ENCODE peak calls at places on chromosomes 11 and 22, in four cellular contexts. One of them, this sample, is unnamed.

GRCh38 chr11:113681711-113682410 is 24.2 kb downstream of the TMPRSS5 start:
- DNase-seq in stimulated activated CD4-positive, alpha-beta T cell treated with anti-CD3 and anti-CD28 coated beads, TNF-alpha, amount 100 ng/mL, for 48 hours: no peak
- DNase-seq in activated T-cell treated with anti-CD3 and anti-CD28 coated beads for 1 hour: no peak
- DNase-seq in natural killer cell treated with Interleukin-12 subunit alpha and Interleukin-12 subunit beta and Interleukin-15 and Interleukin-18, amount 100 ng/mL, for 72 hours: no peak
- DNase-seq in this sample: peak

GRCh38 chr11:18564149-18564548 is 24.4 kb downstream of the UEVLD start:
- DNase-seq in activated T-cell treated with anti-CD3 and anti-CD28 coated beads for 1 hour: no peak
- DNase-seq in stimulated activated CD4-positive, alpha-beta T cell treated with anti-CD3 and anti-CD28 coated beads, TNF-alpha, amount 100 ng/mL, for 48 hours: no peak
- DNase-seq in natural killer cell treated with Interleukin-12 subunit alpha and Interleukin-12 subunit beta and Interleukin-15 and Interleukin-18, amount 100 ng/mL, for 72 hours: no peak
- DNase-seq in this sample: no peak

GRCh38 chr11:63907808-63908530 is 9.0 kb downstream of the RCOR2 start:
- DNase-seq in natural killer cell treated with Interleukin-12 subunit alpha and Interleukin-12 subunit beta and Interleukin-15 and Interleukin-18, amount 100 ng/mL, for 72 hours: no peak
- DNase-seq in stimulated activated CD4-positive, alpha-beta T cell treated with anti-CD3 and anti-CD28 coated beads, TNF-alpha, amount 100 ng/mL, for 48 hours: no peak
- DNase-seq in activated T-cell treated with anti-CD3 and anti-CD28 coated beads for 1 hour: no peak
- DNase-seq in this sample: no peak

GRCh38 chr11:47050284-47050683 is 113.7 kb downstream of the CSTPP1 start:
- DNase-seq in natural killer cell treated with Interleukin-12 subunit alpha and Interleukin-12 subunit beta and Interleukin-15 and Interleukin-18, amount 100 ng/mL, for 72 hours: no peak
- DNase-seq in activated T-cell treated with anti-CD3 and anti-CD28 coated beads for 1 hour: no peak
- DNase-seq in stimulated activated CD4-positive, alpha-beta T cell treated with anti-CD3 and anti-CD28 coated beads, TNF-alpha, amount 100 ng/mL, for 48 hours: no peak
- DNase-seq in this sample: no peak

GRCh38 chr11:17161515-17161914 is 46.3 kb downstream of the PIK3C2A start:
- DNase-seq in stimulated activated CD4-positive, alpha-beta T cell treated with anti-CD3 and anti-CD28 coated beads, TNF-alpha, amount 100 ng/mL, for 48 hours: no peak
- DNase-seq in activated T-cell treated with anti-CD3 and anti-CD28 coated beads for 1 hour: no peak
- DNase-seq in natural killer cell treated with Interleukin-12 subunit alpha and Interleukin-12 subunit beta and Interleukin-15 and Interleukin-18, amount 100 ng/mL, for 72 hours: no peak
- DNase-seq in this sample: no peak

GRCh38 chr11:128628343-128628673 is 41.0 kb upstream of the ETS1 start:
- DNase-seq in natural killer cell treated with Interleukin-12 subunit alpha and Interleukin-12 subunit beta and Interleukin-15 and Interleukin-18, amount 100 ng/mL, for 72 hours: no peak
- DNase-seq in activated T-cell treated with anti-CD3 and anti-CD28 coated beads for 1 hour: no peak
- DNase-seq in stimulated activated CD4-positive, alpha-beta T cell treated with anti-CD3 and anti-CD28 coated beads, TNF-alpha, amount 100 ng/mL, for 48 hours: no peak
- DNase-seq in this sample: no peak

GRCh38 chr11:112058103-112058502 is 15.7 kb downstream of the PIH1D2 start:
- DNase-seq in activated T-cell treated with anti-CD3 and anti-CD28 coated beads for 1 hour: no peak
- DNase-seq in stimulated activated CD4-positive, alpha-beta T cell treated with anti-CD3 and anti-CD28 coated beads, TNF-alpha, amount 100 ng/mL, for 48 hours: no peak
- DNase-seq in natural killer cell treated with Interleukin-12 subunit alpha and Interleukin-12 subunit beta and Interleukin-15 and Interleukin-18, amount 100 ng/mL, for 72 hours: no peak
- DNase-seq in this sample: no peak

GRCh38 chr22:45602824-45603301 is 68.8 kb upstream of the ATXN10 start:
- DNase-seq in natural killer cell treated with Interleukin-12 subunit alpha and Interleukin-12 subunit beta and Interleukin-15 and Interleukin-18, amount 100 ng/mL, for 72 hours: peak
- DNase-seq in stimulated activated CD4-positive, alpha-beta T cell treated with anti-CD3 and anti-CD28 coated beads, TNF-alpha, amount 100 ng/mL, for 48 hours: no peak
- DNase-seq in activated T-cell treated with anti-CD3 and anti-CD28 coated beads for 1 hour: no peak
- DNase-seq in this sample: peak

GRCh38 chr22:37564111-37564711 is 3.9 kb downstream of the CDC42EP1 start:
- DNase-seq in activated T-cell treated with anti-CD3 and anti-CD28 coated beads for 1 hour: no peak
- DNase-seq in stimulated activated CD4-positive, alpha-beta T cell treated with anti-CD3 and anti-CD28 coated beads, TNF-alpha, amount 100 ng/mL, for 48 hours: no peak
- DNase-seq in natural killer cell treated with Interleukin-12 subunit alpha and Interleukin-12 subunit beta and Interleukin-15 and Interleukin-18, amount 100 ng/mL, for 72 hours: no peak
- DNase-seq in this sample: no peak

GRCh38 chr11:68206211-68206610 is 6.9 kb downstream of the KMT5B start:
- DNase-seq in natural killer cell treated with Interleukin-12 subunit alpha and Interleukin-12 subunit beta and Interleukin-15 and Interleukin-18, amount 100 ng/mL, for 72 hours: no peak
- DNase-seq in stimulated activated CD4-positive, alpha-beta T cell treated with anti-CD3 and anti-CD28 coated beads, TNF-alpha, amount 100 ng/mL, for 48 hours: no peak
- DNase-seq in activated T-cell treated with anti-CD3 and anti-CD28 coated beads for 1 hour: no peak
- DNase-seq in this sample: peak